ENCODE peak calls at places on chromosomes 6 and 20, in six cellular contexts. One of them, this sample, is unnamed.

GRCh38 chr20:63055575-63056235 is 48.9 kb upstream of the BHLHE23 start:
- DNase-seq in tibial artery: peak
- DNase-seq in astrocyte of the cerebellum: no peak
- DNase-seq in naive thymus-derived CD4-positive, alpha-beta T cell: no peak
- DNase-seq in endothelial cell of umbilical vein: no peak
- DNase-seq in breast epithelium: no peak
- DNase-seq in this sample: no peak

GRCh38 chr20:43243672-43244269 is 54.1 kb upstream of the PTPRT start:
- DNase-seq in tibial artery: no peak
- DNase-seq in astrocyte of the cerebellum: no peak
- DNase-seq in naive thymus-derived CD4-positive, alpha-beta T cell: no peak
- DNase-seq in endothelial cell of umbilical vein: no peak
- DNase-seq in breast epithelium: peak
- DNase-seq in this sample: peak

GRCh38 chr6:30344191-30344867 is 627 bp upstream of the RPP21 start:
- DNase-seq in tibial artery: no peak
- DNase-seq in astrocyte of the cerebellum: no peak
- DNase-seq in naive thymus-derived CD4-positive, alpha-beta T cell: no peak
- DNase-seq in endothelial cell of umbilical vein: no peak
- DNase-seq in breast epithelium: no peak
- DNase-seq in this sample: no peak

GRCh38 chr6:53679446-53679933 is 13.9 kb upstream of the KLHL31 start:
- DNase-seq in tibial artery: no peak
- DNase-seq in astrocyte of the cerebellum: peak
- DNase-seq in naive thymus-derived CD4-positive, alpha-beta T cell: peak
- DNase-seq in endothelial cell of umbilical vein: peak
- DNase-seq in breast epithelium: no peak
- DNase-seq in this sample: peak

GRCh38 chr20:53622247-53623114 is 28.8 kb upstream of the ZNF217 start:
- DNase-seq in tibial artery: no peak
- DNase-seq in astrocyte of the cerebellum: no peak
- DNase-seq in naive thymus-derived CD4-positive, alpha-beta T cell: no peak
- DNase-seq in endothelial cell of umbilical vein: no peak
- DNase-seq in breast epithelium: no peak
- DNase-seq in this sample: no peak

GRCh38 chr6:15658345-15658744 is 4.5 kb downstream of the DTNBP1 start:
- DNase-seq in tibial artery: no peak
- DNase-seq in astrocyte of the cerebellum: no peak
- DNase-seq in naive thymus-derived CD4-positive, alpha-beta T cell: no peak
- DNase-seq in endothelial cell of umbilical vein: no peak
- DNase-seq in breast epithelium: no peak
- DNase-seq in this sample: no peak

GRCh38 chr20:23245553-23246128 is 105.0 kb upstream of the NXT1 start:
- DNase-seq in tibial artery: peak
- DNase-seq in astrocyte of the cerebellum: no peak
- DNase-seq in naive thymus-derived CD4-positive, alpha-beta T cell: no peak
- DNase-seq in endothelial cell of umbilical vein: peak
- DNase-seq in breast epithelium: no peak
- DNase-seq in this sample: no peak

GRCh38 chr6:161219336-161220079 is 54.4 kb downstream of the AGPAT4 start:
- DNase-seq in tibial artery: no peak
- DNase-seq in astrocyte of the cerebellum: no peak
- DNase-seq in naive thymus-derived CD4-positive, alpha-beta T cell: no peak
- DNase-seq in endothelial cell of umbilical vein: no peak
- DNase-seq in breast epithelium: no peak
- DNase-seq in this sample: no peak

GRCh38 chr20:33771938-33772337 is 39.2 kb upstream of the CHMP4B start:
- DNase-seq in tibial artery: no peak
- DNase-seq in astrocyte of the cerebellum: no peak
- DNase-seq in naive thymus-derived CD4-positive, alpha-beta T cell: no peak
- DNase-seq in endothelial cell of umbilical vein: no peak
- DNase-seq in breast epithelium: no peak
- DNase-seq in this sample: no peak

GRCh38 chr6:105593805-105594231 is 190.9 kb upstream of the PREP start:
- DNase-seq in tibial artery: no peak
- DNase-seq in astrocyte of the cerebellum: no peak
- DNase-seq in naive thymus-derived CD4-positive, alpha-beta T cell: no peak
- DNase-seq in endothelial cell of umbilical vein: no peak
- DNase-seq in breast epithelium: no peak
- DNase-seq in this sample: no peak

GRCh38 chr6:122758927-122759334 is 20.6 kb upstream of the FABP7 start:
- DNase-seq in tibial artery: no peak
- DNase-seq in astrocyte of the cerebellum: no peak
- DNase-seq in naive thymus-derived CD4-positive, alpha-beta T cell: no peak
- DNase-seq in endothelial cell of umbilical vein: no peak
- DNase-seq in breast epithelium: no peak
- DNase-seq in this sample: no peak

GRCh38 chr6:169229611-169230321 is 23.9 kb downstream of the THBS2 start:
- DNase-seq in tibial artery: no peak
- DNase-seq in astrocyte of the cerebellum: peak
- DNase-seq in naive thymus-derived CD4-positive, alpha-beta T cell: no peak
- DNase-seq in endothelial cell of umbilical vein: no peak
- DNase-seq in breast epithelium: peak
- DNase-seq in this sample: no peak

GRCh38 chr6:73169111-73169510 is 56.2 kb downstream of the KHDC1L start:
- DNase-seq in tibial artery: no peak
- DNase-seq in astrocyte of the cerebellum: no peak
- DNase-seq in naive thymus-derived CD4-positive, alpha-beta T cell: no peak
- DNase-seq in endothelial cell of umbilical vein: no peak
- DNase-seq in breast epithelium: no peak
- DNase-seq in this sample: no peak

GRCh38 chr6:84411060-84411629 is 183.7 kb upstream of the CEP162 start:
- DNase-seq in tibial artery: no peak
- DNase-seq in astrocyte of the cerebellum: peak
- DNase-seq in naive thymus-derived CD4-positive, alpha-beta T cell: no peak
- DNase-seq in endothelial cell of umbilical vein: no peak
- DNase-seq in breast epithelium: no peak
- DNase-seq in this sample: no peak

GRCh38 chr6:47097092-47097945 is 55.2 kb upstream of the ADGRF1 start:
- DNase-seq in tibial artery: peak
- DNase-seq in astrocyte of the cerebellum: peak
- DNase-seq in naive thymus-derived CD4-positive, alpha-beta T cell: peak
- DNase-seq in endothelial cell of umbilical vein: peak
- DNase-seq in breast epithelium: peak
- DNase-seq in this sample: no peak

GRCh38 chr6:105881608-105882007 is 204.5 kb upstream of the PRDM1 start:
- DNase-seq in tibial artery: no peak
- DNase-seq in astrocyte of the cerebellum: no peak
- DNase-seq in naive thymus-derived CD4-positive, alpha-beta T cell: no peak
- DNase-seq in endothelial cell of umbilical vein: no peak
- DNase-seq in breast epithelium: no peak
- DNase-seq in this sample: no peak

GRCh38 chr6:170443151-170443662 is 109.9 kb downstream of the PSMB1 start:
- DNase-seq in tibial artery: no peak
- DNase-seq in astrocyte of the cerebellum: no peak
- DNase-seq in naive thymus-derived CD4-positive, alpha-beta T cell: no peak
- DNase-seq in endothelial cell of umbilical vein: no peak
- DNase-seq in breast epithelium: no peak
- DNase-seq in this sample: no peak

GRCh38 chr6:77173472-77174074 is 289.7 kb downstream of the HTR1B start:
- DNase-seq in tibial artery: no peak
- DNase-seq in astrocyte of the cerebellum: no peak
- DNase-seq in naive thymus-derived CD4-positive, alpha-beta T cell: no peak
- DNase-seq in endothelial cell of umbilical vein: no peak
- DNase-seq in breast epithelium: no peak
- DNase-seq in this sample: peak

GRCh38 chr6:131948221-131948661 is 2.9 kb downstream of the CCN2 start:
- DNase-seq in tibial artery: no peak
- DNase-seq in astrocyte of the cerebellum: peak
- DNase-seq in naive thymus-derived CD4-positive, alpha-beta T cell: no peak
- DNase-seq in endothelial cell of umbilical vein: peak
- DNase-seq in breast epithelium: no peak
- DNase-seq in this sample: no peak

GRCh38 chr6:131950767-131951575 is at the start of gene CCN2:
- DNase-seq in tibial artery: peak
- DNase-seq in astrocyte of the cerebellum: peak
- DNase-seq in naive thymus-derived CD4-positive, alpha-beta T cell: no peak
- DNase-seq in endothelial cell of umbilical vein: peak
- DNase-seq in breast epithelium: peak
- DNase-seq in this sample: peak

GRCh38 chr6:131949909-131950766 is 1.0 kb downstream of the CCN2 start:
- DNase-seq in tibial artery: peak
- DNase-seq in astrocyte of the cerebellum: peak
- DNase-seq in naive thymus-derived CD4-positive, alpha-beta T cell: no peak
- DNase-seq in endothelial cell of umbilical vein: peak
- DNase-seq in breast epithelium: peak
- DNase-seq in this sample: no peak

GRCh38 chr6:131948692-131949614 is 2.2 kb downstream of the CCN2 start:
- DNase-seq in tibial artery: no peak
- DNase-seq in astrocyte of the cerebellum: peak
- DNase-seq in naive thymus-derived CD4-positive, alpha-beta T cell: no peak
- DNase-seq in endothelial cell of umbilical vein: peak
- DNase-seq in breast epithelium: no peak
- DNase-seq in this sample: no peak

DNA sequence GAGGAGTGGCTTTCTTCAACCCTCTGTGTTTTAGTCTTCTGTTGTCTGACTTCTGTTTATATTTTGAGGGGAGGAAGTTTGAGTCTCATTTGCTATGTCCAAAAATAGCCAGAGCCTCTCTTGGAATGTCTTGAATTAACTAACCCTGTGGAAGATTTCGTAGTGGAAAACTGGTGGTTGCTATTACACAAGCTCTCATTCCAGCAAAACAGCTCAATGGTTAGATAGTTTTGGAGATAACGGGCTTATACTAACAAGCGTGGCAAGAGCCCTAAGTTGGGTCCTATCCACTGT is 1.6 kb downstream of the CCN2 start:
- DNase-seq in tibial artery: no peak
- DNase-seq in astrocyte of the cerebellum: peak
- DNase-seq in naive thymus-derived CD4-positive, alpha-beta T cell: no peak
- DNase-seq in endothelial cell of umbilical vein: no peak
- DNase-seq in breast epithelium: no peak
- DNase-seq in this sample: no peak
- H3K4me3 ChIP-seq in tibial artery: peak
- H3K4me3 ChIP-seq in astrocyte of the cerebellum: peak
- H3K4me3 ChIP-seq in naive thymus-derived CD4-positive, alpha-beta T cell: no peak
- H3K4me3 ChIP-seq in endothelial cell of umbilical vein: peak
- H3K4me3 ChIP-seq in breast epithelium: peak
- H3K4me3 ChIP-seq in this sample: peak

GRCh38 chr6:123802351-123802696 is 1.3 kb upstream of the NKAIN2 start:
- DNase-seq in tibial artery: no peak
- DNase-seq in astrocyte of the cerebellum: no peak
- DNase-seq in naive thymus-derived CD4-positive, alpha-beta T cell: no peak
- DNase-seq in endothelial cell of umbilical vein: no peak
- DNase-seq in breast epithelium: no peak
- DNase-seq in this sample: no peak
- H3K4me3 ChIP-seq in tibial artery: peak
- H3K4me3 ChIP-seq in astrocyte of the cerebellum: peak
- H3K4me3 ChIP-seq in naive thymus-derived CD4-positive, alpha-beta T cell: no peak
- H3K4me3 ChIP-seq in endothelial cell of umbilical vein: no peak
- H3K4me3 ChIP-seq in breast epithelium: peak
- H3K4me3 ChIP-seq in this sample: no peak

GRCh38 chr6:125346926-125347563 is 45.3 kb upstream of the HDDC2 start:
- DNase-seq in tibial artery: no peak
- DNase-seq in astrocyte of the cerebellum: no peak
- DNase-seq in naive thymus-derived CD4-positive, alpha-beta T cell: no peak
- DNase-seq in endothelial cell of umbilical vein: no peak
- DNase-seq in breast epithelium: no peak
- DNase-seq in this sample: no peak
- H3K4me3 ChIP-seq in tibial artery: peak
- H3K4me3 ChIP-seq in astrocyte of the cerebellum: no peak
- H3K4me3 ChIP-seq in naive thymus-derived CD4-positive, alpha-beta T cell: no peak
- H3K4me3 ChIP-seq in endothelial cell of umbilical vein: no peak
- H3K4me3 ChIP-seq in breast epithelium: no peak
- H3K4me3 ChIP-seq in this sample: no peak

DNA sequence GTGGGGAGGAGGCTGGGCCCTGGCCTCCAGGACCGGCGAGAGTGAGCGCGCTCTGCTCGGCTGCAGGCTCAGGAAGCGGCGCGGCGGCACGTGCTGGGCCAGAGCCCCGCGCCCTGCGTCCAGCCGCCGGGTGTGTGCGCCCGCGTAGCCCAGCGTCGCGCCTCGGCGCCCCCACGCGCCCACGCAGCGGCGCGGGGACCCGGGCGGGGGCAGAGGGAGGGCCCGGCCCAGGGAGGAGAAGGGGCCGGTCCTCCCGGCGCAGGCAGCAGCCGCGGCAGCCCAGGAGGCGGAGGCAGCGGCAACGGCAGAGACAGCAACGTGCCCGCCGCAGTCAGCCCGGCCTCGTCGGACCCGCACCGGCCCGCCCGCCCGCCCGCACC is at the start of gene EYA2:
- DNase-seq in tibial artery: no peak
- DNase-seq in astrocyte of the cerebellum: no peak
- DNase-seq in naive thymus-derived CD4-positive, alpha-beta T cell: no peak
- DNase-seq in endothelial cell of umbilical vein: no peak
- DNase-seq in breast epithelium: no peak
- DNase-seq in this sample: peak
- H3K4me3 ChIP-seq in tibial artery: peak
- H3K4me3 ChIP-seq in astrocyte of the cerebellum: peak
- H3K4me3 ChIP-seq in naive thymus-derived CD4-positive, alpha-beta T cell: no peak
- H3K4me3 ChIP-seq in endothelial cell of umbilical vein: no peak
- H3K4me3 ChIP-seq in breast epithelium: peak
- H3K4me3 ChIP-seq in this sample: peak

GRCh38 chr6:150633466-150633795 is 33.7 kb downstream of the PLEKHG1 start:
- DNase-seq in tibial artery: no peak
- DNase-seq in astrocyte of the cerebellum: no peak
- DNase-seq in naive thymus-derived CD4-positive, alpha-beta T cell: no peak
- DNase-seq in endothelial cell of umbilical vein: no peak
- DNase-seq in breast epithelium: no peak
- DNase-seq in this sample: no peak
- H3K4me3 ChIP-seq in tibial artery: no peak
- H3K4me3 ChIP-seq in astrocyte of the cerebellum: no peak
- H3K4me3 ChIP-seq in naive thymus-derived CD4-positive, alpha-beta T cell: peak
- H3K4me3 ChIP-seq in endothelial cell of umbilical vein: no peak
- H3K4me3 ChIP-seq in breast epithelium: no peak
- H3K4me3 ChIP-seq in this sample: no peak

GRCh38 chr6:21325201-21325856 is 268.2 kb upstream of the SOX4 start:
- DNase-seq in tibial artery: no peak
- DNase-seq in astrocyte of the cerebellum: no peak
- DNase-seq in naive thymus-derived CD4-positive, alpha-beta T cell: no peak
- DNase-seq in endothelial cell of umbilical vein: no peak
- DNase-seq in breast epithelium: no peak
- DNase-seq in this sample: no peak

GRCh38 chr6:21317634-21318033 is 275.9 kb upstream of the SOX4 start:
- DNase-seq in tibial artery: no peak
- DNase-seq in astrocyte of the cerebellum: no peak
- DNase-seq in naive thymus-derived CD4-positive, alpha-beta T cell: no peak
- DNase-seq in endothelial cell of umbilical vein: no peak
- DNase-seq in breast epithelium: no peak
- DNase-seq in this sample: no peak

GRCh38 chr6:21323577-21323976 is 270.0 kb upstream of the SOX4 start:
- DNase-seq in tibial artery: no peak
- DNase-seq in astrocyte of the cerebellum: no peak
- DNase-seq in naive thymus-derived CD4-positive, alpha-beta T cell: no peak
- DNase-seq in endothelial cell of umbilical vein: no peak
- DNase-seq in breast epithelium: no peak
- DNase-seq in this sample: no peak

DNA sequence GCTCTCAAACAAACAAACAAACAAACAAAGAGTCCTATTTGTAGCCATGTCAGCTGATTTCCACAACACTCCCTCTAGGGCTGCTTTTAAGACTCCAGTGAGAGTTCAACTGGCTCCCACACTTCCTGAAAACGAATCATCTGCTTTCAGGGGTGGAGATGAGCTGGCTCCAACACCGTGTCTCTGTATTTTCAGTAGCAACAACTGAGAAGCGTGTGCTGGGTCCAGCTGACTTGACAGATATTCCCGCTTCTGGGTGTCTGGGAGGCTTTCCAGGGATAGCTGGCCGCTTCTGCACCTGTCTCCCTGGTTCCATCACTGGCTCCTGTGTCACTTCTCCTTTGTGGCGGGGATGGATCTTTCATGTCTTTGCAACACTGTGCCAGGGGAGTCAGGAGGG is 272.5 kb upstream of the SOX4 start:
- DNase-seq in tibial artery: no peak
- DNase-seq in astrocyte of the cerebellum: no peak
- DNase-seq in naive thymus-derived CD4-positive, alpha-beta T cell: no peak
- DNase-seq in endothelial cell of umbilical vein: no peak
- DNase-seq in breast epithelium: no peak
- DNase-seq in this sample: no peak
- H3K4me3 ChIP-seq in tibial artery: no peak
- H3K4me3 ChIP-seq in astrocyte of the cerebellum: no peak
- H3K4me3 ChIP-seq in naive thymus-derived CD4-positive, alpha-beta T cell: no peak
- H3K4me3 ChIP-seq in endothelial cell of umbilical vein: no peak
- H3K4me3 ChIP-seq in breast epithelium: no peak
- H3K4me3 ChIP-seq in this sample: no peak

This sample was measured in NT2/D1.